ENCODE peak calls at places on chromosomes 16 and 17, in ten cellular contexts. A, B, Z, O, K, E, I, C, H and M are unnamed samples.

GRCh38 chr17:7888184-7888920 is at the start of gene CHD3:
- DNase-seq in A (no peak), B (peak; percentile 56), Z (peak; percentile 40), O (no peak), K (no peak), E (no peak), I (peak; percentile 27), C (no peak), H (no peak), M (peak; percentile 17)

GRCh38 chr16:13264749-13265552 is 363.6 kb downstream of the SHISA9 start:
- DNase-seq in A (no peak), B (no peak), Z (no peak), O (no peak), K (no peak), E (no peak), I (no peak), C (no peak), H (no peak), M (no peak)

GRCh38 chr16:73152731-73153130 is 104.8 kb upstream of the ZFHX3 start:
- DNase-seq in A (no peak), B (no peak), Z (no peak), O (peak; percentile 32), K (no peak), E (no peak), I (no peak), C (no peak), H (no peak), M (no peak)

GRCh38 chr17:78940708-78941107 is 15.5 kb upstream of the TIMP2 start:
- DNase-seq in A (no peak), B (no peak), Z (no peak), O (no peak), K (no peak), E (no peak), I (no peak), C (no peak), H (no peak), M (no peak)

GRCh38 chr17:81035389-81036127 is 607 bp downstream of the BAIAP2 start:
- DNase-seq in A (peak; percentile 64), B (no peak), Z (no peak), O (no peak), K (no peak), E (no peak), I (no peak), C (no peak), H (no peak), M (no peak)

GRCh38 chr16:29900888-29901606 is 759 bp downstream of the ASPHD1 start:
- DNase-seq in A (peak; percentile 43), B (no peak), Z (no peak), O (peak; percentile 41), K (no peak), E (no peak), I (no peak), C (no peak), H (no peak), M (no peak)

GRCh38 chr16:1133271-1133670 is 19.6 kb upstream of the CACNA1H start:
- DNase-seq in A (no peak), B (no peak), Z (no peak), O (no peak), K (no peak), E (no peak), I (no peak), C (no peak), H (no peak), M (no peak)

GRCh38 chr16:89364603-89365002 is 125.8 kb downstream of the ANKRD11 start:
- DNase-seq in A (no peak), B (no peak), Z (no peak), O (no peak), K (no peak), E (no peak), I (peak; percentile 47), C (no peak), H (no peak), M (no peak)

GRCh38 chr16:85390511-85391174 is 222.5 kb upstream of the GSE1 start:
- DNase-seq in A (peak; percentile 59), B (no peak), Z (no peak), O (peak; percentile 94), K (no peak), E (no peak), I (peak; percentile 86), C (no peak), H (peak; percentile 72), M (no peak)

GRCh38 chr17:31148205-31148604 is 53.4 kb downstream of the NF1 start:
- DNase-seq in A (no peak), B (no peak), Z (no peak), O (no peak), K (no peak), E (no peak), I (no peak), C (no peak), H (no peak), M (no peak)

GRCh38 chr17:38663125-38663751 is 11.5 kb downstream of the EPOP start:
- DNase-seq in A (peak; percentile 74), B (peak; percentile 46), Z (no peak), O (peak; percentile 68), K (no peak), E (peak; percentile 36), I (peak; percentile 76), C (no peak), H (no peak), M (peak; percentile 18)

GRCh38 chr17:44922746-44923470 is 7.6 kb upstream of the GFAP start:
- DNase-seq in A (peak; percentile 36), B (no peak), Z (no peak), O (no peak), K (no peak), E (no peak), I (no peak), C (no peak), H (no peak), M (no peak)

GRCh38 chr16:81601008-81601428 is 156.4 kb downstream of the CMIP start:
- DNase-seq in A (no peak), B (no peak), Z (no peak), O (peak; percentile 35), K (no peak), E (no peak), I (peak; percentile 29), C (no peak), H (peak; percentile 75), M (no peak)

GRCh38 chr16:50830698-50831097 is 88.8 kb downstream of the CYLD start:
- DNase-seq in A (no peak), B (no peak), Z (no peak), O (no peak), K (no peak), E (no peak), I (no peak), C (no peak), H (no peak), M (no peak)

GRCh38 chr16:53542283-53542682 is 39.3 kb upstream of the AKTIP start:
- DNase-seq in A (no peak), B (no peak), Z (no peak), O (no peak), K (no peak), E (no peak), I (no peak), C (no peak), H (no peak), M (no peak)

GRCh38 chr16:16143038-16143763 is 80.1 kb downstream of the ABCC6 start:
- DNase-seq in A (no peak), B (no peak), Z (no peak), O (no peak), K (no peak), E (no peak), I (peak; percentile 33), C (no peak), H (no peak), M (no peak)

GRCh38 chr17:11292491-11292890 is 51.5 kb downstream of the SHISA6 start:
- DNase-seq in A (no peak), B (no peak), Z (no peak), O (no peak), K (no peak), E (no peak), I (no peak), C (no peak), H (no peak), M (no peak)

GRCh38 chr17:13346996-13347762 is 254.6 kb downstream of the HS3ST3A1 start:
- DNase-seq in A (no peak), B (no peak), Z (no peak), O (peak; percentile 58), K (no peak), E (no peak), I (peak; percentile 46), C (no peak), H (peak; percentile 84), M (no peak)

GRCh38 chr17:10628756-10629155 is 28.4 kb downstream of the MYH3 start:
- DNase-seq in A (no peak), B (no peak), Z (no peak), O (no peak), K (no peak), E (no peak), I (no peak), C (no peak), H (no peak), M (no peak)

GRCh38 chr17:45908460-45908859 is 14.1 kb downstream of the MAPT start:
- DNase-seq in A (no peak), B (no peak), Z (no peak), O (no peak), K (no peak), E (no peak), I (no peak), C (no peak), H (no peak), M (no peak)